ENCODE peak calls at places on chromosome 14, in nine cellular contexts. One of them, this sample, is unnamed.

GRCh38 chr14:90193925-90194324 is 62.4 kb upstream of the PSMC1 start:
- DNase-seq in lower lobe of right lung: no peak
- DNase-seq in NB4: peak; percentile 41
- DNase-seq in psoas muscle: no peak
- DNase-seq in transverse colon: no peak
- DNase-seq in AG09309: no peak
- DNase-seq in AG10803: no peak
- DNase-seq in astrocyte of the spinal cord: no peak
- DNase-seq in A549: peak; percentile 23
- DNase-seq in this sample: no peak

GRCh38 chr14:78162202-78162601 is 8.0 kb upstream of the NRXN3 start:
- DNase-seq in lower lobe of right lung: no peak
- DNase-seq in NB4: peak; percentile 58
- DNase-seq in psoas muscle: no peak
- DNase-seq in transverse colon: no peak
- DNase-seq in AG09309: no peak
- DNase-seq in AG10803: no peak
- DNase-seq in astrocyte of the spinal cord: peak; percentile 5
- DNase-seq in A549: no peak
- DNase-seq in this sample: no peak

GRCh38 chr14:24082411-24083080 is 11.2 kb downstream of the CPNE6 start:
- DNase-seq in lower lobe of right lung: peak; percentile 29
- DNase-seq in NB4: no peak
- DNase-seq in psoas muscle: no peak
- DNase-seq in transverse colon: no peak
- DNase-seq in AG09309: no peak
- DNase-seq in AG10803: no peak
- DNase-seq in astrocyte of the spinal cord: no peak
- DNase-seq in A549: no peak
- DNase-seq in this sample: no peak

GRCh38 chr14:71478542-71478941 is 453.7 kb upstream of the RGS6 start:
- DNase-seq in lower lobe of right lung: no peak
- DNase-seq in NB4: peak; percentile 83
- DNase-seq in psoas muscle: no peak
- DNase-seq in transverse colon: no peak
- DNase-seq in AG09309: peak; percentile 41
- DNase-seq in AG10803: peak; percentile 66
- DNase-seq in astrocyte of the spinal cord: peak; percentile 73
- DNase-seq in A549: no peak
- DNase-seq in this sample: no peak

GRCh38 chr14:66650491-66650911 is 142.6 kb downstream of the GPHN start:
- DNase-seq in lower lobe of right lung: no peak
- DNase-seq in NB4: no peak
- DNase-seq in psoas muscle: no peak
- DNase-seq in transverse colon: no peak
- DNase-seq in AG09309: no peak
- DNase-seq in AG10803: no peak
- DNase-seq in astrocyte of the spinal cord: no peak
- DNase-seq in A549: no peak
- DNase-seq in this sample: no peak

GRCh38 chr14:36241183-36241582 is 64.7 kb upstream of the PTCSC3 start:
- DNase-seq in lower lobe of right lung: no peak
- DNase-seq in NB4: peak; percentile 3
- DNase-seq in psoas muscle: no peak
- DNase-seq in transverse colon: no peak
- DNase-seq in AG09309: no peak
- DNase-seq in AG10803: no peak
- DNase-seq in astrocyte of the spinal cord: no peak
- DNase-seq in A549: no peak
- DNase-seq in this sample: no peak

GRCh38 chr14:23034498-23035302 is at the start of gene PSMB5:
- DNase-seq in lower lobe of right lung: peak; percentile 92
- DNase-seq in NB4: peak; percentile 97
- DNase-seq in psoas muscle: peak; percentile 89
- DNase-seq in transverse colon: peak; percentile 91
- DNase-seq in AG09309: peak; percentile 85
- DNase-seq in AG10803: peak; percentile 93
- DNase-seq in astrocyte of the spinal cord: peak; percentile 97
- DNase-seq in A549: peak; percentile 98
- DNase-seq in this sample: peak; percentile 82

GRCh38 chr14:69631509-69631908 is 20.1 kb downstream of the SUSD6 start:
- DNase-seq in lower lobe of right lung: no peak
- DNase-seq in NB4: no peak
- DNase-seq in psoas muscle: no peak
- DNase-seq in transverse colon: no peak
- DNase-seq in AG09309: no peak
- DNase-seq in AG10803: peak; percentile 65
- DNase-seq in astrocyte of the spinal cord: peak; percentile 19
- DNase-seq in A549: no peak
- DNase-seq in this sample: no peak

GRCh38 chr14:65972346-65972745 is 513.8 kb upstream of the CCDC196 start:
- DNase-seq in lower lobe of right lung: no peak
- DNase-seq in NB4: no peak
- DNase-seq in psoas muscle: no peak
- DNase-seq in transverse colon: no peak
- DNase-seq in AG09309: no peak
- DNase-seq in AG10803: peak; percentile 35
- DNase-seq in astrocyte of the spinal cord: no peak
- DNase-seq in A549: no peak
- DNase-seq in this sample: no peak

GRCh38 chr14:98059106-98059505 is 1212.9 kb downstream of the BCL11B start:
- DNase-seq in lower lobe of right lung: no peak
- DNase-seq in NB4: no peak
- DNase-seq in psoas muscle: no peak
- DNase-seq in transverse colon: no peak
- DNase-seq in AG09309: no peak
- DNase-seq in AG10803: no peak
- DNase-seq in astrocyte of the spinal cord: no peak
- DNase-seq in A549: no peak
- DNase-seq in this sample: no peak

GRCh38 chr14:87411370-87411769 is 581.6 kb downstream of the GALC start:
- DNase-seq in lower lobe of right lung: no peak
- DNase-seq in NB4: no peak
- DNase-seq in psoas muscle: no peak
- DNase-seq in transverse colon: no peak
- DNase-seq in AG09309: no peak
- DNase-seq in AG10803: no peak
- DNase-seq in astrocyte of the spinal cord: no peak
- DNase-seq in A549: no peak
- DNase-seq in this sample: no peak

GRCh38 chr14:35783699-35784098 is 25.4 kb downstream of the RALGAPA1 start:
- DNase-seq in lower lobe of right lung: no peak
- DNase-seq in NB4: no peak
- DNase-seq in psoas muscle: no peak
- DNase-seq in transverse colon: no peak
- DNase-seq in AG09309: no peak
- DNase-seq in AG10803: no peak
- DNase-seq in astrocyte of the spinal cord: no peak
- DNase-seq in A549: no peak
- DNase-seq in this sample: no peak

GRCh38 chr14:69088523-69089445 is 64.1 kb downstream of the DCAF5 start:
- DNase-seq in lower lobe of right lung: no peak
- DNase-seq in NB4: no peak
- DNase-seq in psoas muscle: no peak
- DNase-seq in transverse colon: no peak
- DNase-seq in AG09309: no peak
- DNase-seq in AG10803: peak; percentile 62
- DNase-seq in astrocyte of the spinal cord: peak; percentile 62
- DNase-seq in A549: no peak
- DNase-seq in this sample: no peak

GRCh38 chr14:101721951-101722661 is 39.4 kb upstream of the PPP2R5C start:
- DNase-seq in lower lobe of right lung: no peak
- DNase-seq in NB4: peak; percentile 89
- DNase-seq in psoas muscle: no peak
- DNase-seq in transverse colon: peak; percentile 83
- DNase-seq in AG09309: peak; percentile 45
- DNase-seq in AG10803: peak; percentile 54
- DNase-seq in astrocyte of the spinal cord: peak; percentile 50
- DNase-seq in A549: peak; percentile 65
- DNase-seq in this sample: peak; percentile 60

GRCh38 chr14:51563560-51563959 is 88.2 kb upstream of the FRMD6 start:
- DNase-seq in lower lobe of right lung: no peak
- DNase-seq in NB4: no peak
- DNase-seq in psoas muscle: no peak
- DNase-seq in transverse colon: no peak
- DNase-seq in AG09309: no peak
- DNase-seq in AG10803: no peak
- DNase-seq in astrocyte of the spinal cord: no peak
- DNase-seq in A549: no peak
- DNase-seq in this sample: no peak

GRCh38 chr14:89899917-89900680 is 54.4 kb downstream of the EFCAB11 start:
- DNase-seq in lower lobe of right lung: no peak
- DNase-seq in NB4: peak; percentile 27
- DNase-seq in psoas muscle: no peak
- DNase-seq in transverse colon: no peak
- DNase-seq in AG09309: no peak
- DNase-seq in AG10803: peak; percentile 44
- DNase-seq in astrocyte of the spinal cord: peak; percentile 32
- DNase-seq in A549: no peak
- DNase-seq in this sample: no peak

GRCh38 chr14:99270491-99271287 is 1.3 kb downstream of the BCL11B start:
- DNase-seq in lower lobe of right lung: no peak
- DNase-seq in NB4: peak; percentile 57
- DNase-seq in psoas muscle: no peak
- DNase-seq in transverse colon: no peak
- DNase-seq in AG09309: no peak
- DNase-seq in AG10803: no peak
- DNase-seq in astrocyte of the spinal cord: no peak
- DNase-seq in A549: no peak
- DNase-seq in this sample: no peak

GRCh38 chr14:81506512-81506911 is 27.1 kb downstream of the SEL1L start:
- DNase-seq in lower lobe of right lung: no peak
- DNase-seq in NB4: no peak
- DNase-seq in psoas muscle: no peak
- DNase-seq in transverse colon: no peak
- DNase-seq in AG09309: no peak
- DNase-seq in AG10803: no peak
- DNase-seq in astrocyte of the spinal cord: no peak
- DNase-seq in A549: no peak
- DNase-seq in this sample: no peak

GRCh38 chr14:81509321-81509720 is 24.3 kb downstream of the SEL1L start:
- DNase-seq in lower lobe of right lung: no peak
- DNase-seq in NB4: no peak
- DNase-seq in psoas muscle: no peak
- DNase-seq in transverse colon: no peak
- DNase-seq in AG09309: no peak
- DNase-seq in AG10803: no peak
- DNase-seq in astrocyte of the spinal cord: no peak
- DNase-seq in A549: no peak
- DNase-seq in this sample: no peak

GRCh38 chr14:81511110-81511900 is 22.3 kb downstream of the SEL1L start:
- DNase-seq in lower lobe of right lung: no peak
- DNase-seq in NB4: no peak
- DNase-seq in psoas muscle: no peak
- DNase-seq in transverse colon: no peak
- DNase-seq in AG09309: no peak
- DNase-seq in AG10803: no peak
- DNase-seq in astrocyte of the spinal cord: no peak
- DNase-seq in A549: no peak
- DNase-seq in this sample: no peak

GRCh38 chr14:81504864-81505263 is 28.8 kb downstream of the SEL1L start:
- DNase-seq in lower lobe of right lung: no peak
- DNase-seq in NB4: no peak
- DNase-seq in psoas muscle: no peak
- DNase-seq in transverse colon: no peak
- DNase-seq in AG09309: no peak
- DNase-seq in AG10803: no peak
- DNase-seq in astrocyte of the spinal cord: no peak
- DNase-seq in A549: no peak
- DNase-seq in this sample: no peak

GRCh38 chr14:81509838-81510452 is 23.7 kb downstream of the SEL1L start:
- DNase-seq in lower lobe of right lung: no peak
- DNase-seq in NB4: no peak
- DNase-seq in psoas muscle: no peak
- DNase-seq in transverse colon: no peak
- DNase-seq in AG09309: no peak
- DNase-seq in AG10803: no peak
- DNase-seq in astrocyte of the spinal cord: no peak
- DNase-seq in A549: no peak
- DNase-seq in this sample: no peak
- H3K4me3 ChIP-seq in lower lobe of right lung: no peak overlapping the region
- H3K4me3 ChIP-seq in NB4: no peak overlapping the region
- H3K4me3 ChIP-seq in psoas muscle: peak overlapping the region; percentile 31
- H3K4me3 ChIP-seq in transverse colon: no peak overlapping the region
- H3K4me3 ChIP-seq in AG09309: no peak overlapping the region
- H3K4me3 ChIP-seq in AG10803: no peak overlapping the region
- H3K4me3 ChIP-seq in astrocyte of the spinal cord: no peak overlapping the region
- H3K4me3 ChIP-seq in A549: no peak overlapping the region
- H3K4me3 ChIP-seq in this sample: no peak overlapping the region

DNA sequence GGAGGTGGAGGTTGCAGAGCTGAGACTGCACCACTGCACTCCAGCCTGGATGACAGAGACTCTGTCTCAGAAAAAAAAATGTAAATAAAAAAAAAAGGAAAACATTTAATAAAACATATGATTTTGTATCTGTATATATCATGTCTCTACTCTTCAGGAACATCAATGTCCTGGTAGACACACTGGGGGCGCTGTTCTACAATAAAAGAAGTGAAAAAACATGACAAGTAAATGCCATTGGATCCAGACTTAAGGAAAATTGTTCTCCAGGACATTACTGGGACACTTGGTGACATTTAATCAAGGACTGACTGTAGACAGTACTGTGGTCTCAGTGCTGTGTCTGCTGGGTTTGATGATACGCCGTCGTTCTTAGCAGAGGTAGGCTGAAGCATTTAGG is 15.5 kb upstream of the KLC1 start:
- DNase-seq in lower lobe of right lung: no peak
- DNase-seq in NB4: no peak
- DNase-seq in psoas muscle: no peak
- DNase-seq in transverse colon: peak; percentile 14
- DNase-seq in AG09309: no peak
- DNase-seq in AG10803: no peak
- DNase-seq in astrocyte of the spinal cord: no peak
- DNase-seq in A549: no peak
- DNase-seq in this sample: no peak
- TF ChIP-seq CTCF in lower lobe of right lung: no peak
- TF ChIP-seq CTCF in NB4: no peak
- TF ChIP-seq CTCF in psoas muscle: no peak
- TF ChIP-seq CTCF in transverse colon: no peak
- TF ChIP-seq CTCF in AG09309: no peak
- TF ChIP-seq CTCF in AG10803: peak; percentile 45
- TF ChIP-seq CTCF in astrocyte of the spinal cord: no peak
- TF ChIP-seq CTCF in A549: peak; percentile 25
- TF ChIP-seq CTCF in this sample: no peak

GRCh38 chr14:96830946-96831345 is 33.8 kb downstream of the VRK1 start:
- DNase-seq in lower lobe of right lung: no peak
- DNase-seq in NB4: no peak
- DNase-seq in psoas muscle: no peak
- DNase-seq in transverse colon: no peak
- DNase-seq in AG09309: no peak
- DNase-seq in AG10803: no peak
- DNase-seq in astrocyte of the spinal cord: no peak
- DNase-seq in A549: no peak
- DNase-seq in this sample: no peak
- H3K4me3 ChIP-seq in lower lobe of right lung: no peak overlapping the region
- H3K4me3 ChIP-seq in NB4: no peak overlapping the region
- H3K4me3 ChIP-seq in psoas muscle: no peak overlapping the region
- H3K4me3 ChIP-seq in transverse colon: no peak overlapping the region
- H3K4me3 ChIP-seq in AG09309: no peak overlapping the region
- H3K4me3 ChIP-seq in AG10803: no peak overlapping the region
- H3K4me3 ChIP-seq in astrocyte of the spinal cord: no peak overlapping the region
- H3K4me3 ChIP-seq in A549: no peak overlapping the region
- H3K4me3 ChIP-seq in this sample: no peak overlapping the region

GRCh38 chr14:106317593-106317992 is 791.2 kb downstream of the TMEM121 start:
- DNase-seq in lower lobe of right lung: no peak
- DNase-seq in NB4: no peak
- DNase-seq in psoas muscle: no peak
- DNase-seq in transverse colon: no peak
- DNase-seq in AG09309: no peak
- DNase-seq in AG10803: no peak
- DNase-seq in astrocyte of the spinal cord: no peak
- DNase-seq in A549: no peak
- DNase-seq in this sample: no peak

GRCh38 chr14:106318700-106319099 is 792.3 kb downstream of the TMEM121 start:
- DNase-seq in lower lobe of right lung: no peak
- DNase-seq in NB4: peak; percentile 3
- DNase-seq in psoas muscle: no peak
- DNase-seq in transverse colon: no peak
- DNase-seq in AG09309: no peak
- DNase-seq in AG10803: no peak
- DNase-seq in astrocyte of the spinal cord: no peak
- DNase-seq in A549: no peak
- DNase-seq in this sample: peak; percentile 25
- TF ChIP-seq CTCF in lower lobe of right lung: peak; percentile 40
- TF ChIP-seq CTCF in NB4: peak; percentile 43
- TF ChIP-seq CTCF in psoas muscle: no peak
- TF ChIP-seq CTCF in transverse colon: peak; percentile 15
- TF ChIP-seq CTCF in AG09309: no peak
- TF ChIP-seq CTCF in AG10803: no peak
- TF ChIP-seq CTCF in astrocyte of the spinal cord: no peak
- TF ChIP-seq CTCF in A549: no peak
- TF ChIP-seq CTCF in this sample: peak; percentile 35

This sample was measured in CD8-positive, alpha-beta T cell.